ENCODE peak calls at places on chromosomes 2 and 18, in eight cellular contexts. S is cardiac muscle cell, D is DND-41, V is coronary artery, E is left ventricle myocardium inferior, U is PC-3, L is SJSA1, P is psoas muscle. Q is an unnamed sample.

GRCh38 chr18:3151379-3152264 is 68.1 kb downstream of the MYOM1 start:
- DNase-seq in S (peak; percentile 57), D (no peak), V (no peak), E (no peak), U (peak; percentile 59), L (no peak), P (no peak), Q (peak; percentile 17)

GRCh38 chr2:163155279-163155883 is 316.8 kb upstream of the KCNH7 start:
- DNase-seq in S (peak; percentile 44), D (no peak), V (no peak), E (no peak), U (peak; percentile 67), L (no peak), P (no peak), Q (peak; percentile 44)

GRCh38 chr18:9466127-9466526 is 9.2 kb upstream of the RALBP1 start:
- DNase-seq in S (no peak), D (no peak), V (no peak), E (no peak), U (no peak), L (no peak), P (no peak), Q (no peak)

GRCh38 chr18:41761329-41762028 is 193.6 kb upstream of the PIK3C3 start:
- DNase-seq in S (peak; percentile 87), D (no peak), V (no peak), E (no peak), U (peak; percentile 80), L (no peak), P (no peak), Q (peak; percentile 8)

GRCh38 chr2:234765315-234765714 is 186.5 kb upstream of the SH3BP4 start:
- DNase-seq in S (no peak), D (no peak), V (no peak), E (no peak), U (peak; percentile 39), L (no peak), P (no peak), Q (no peak)

GRCh38 chr2:202406445-202406967 is 30.4 kb downstream of the BMPR2 start:
- DNase-seq in S (peak; percentile 12), D (no peak), V (no peak), E (no peak), U (no peak), L (no peak), P (no peak), Q (no peak)

GRCh38 chr2:188701836-188702235 is 272.3 kb upstream of the COL3A1 start:
- DNase-seq in S (peak; percentile 63), D (no peak), V (no peak), E (no peak), U (peak; percentile 42), L (no peak), P (no peak), Q (no peak)

GRCh38 chr18:23690505-23691068 is 1.3 kb downstream of the LAMA3 start:
- DNase-seq in S (no peak), D (no peak), V (peak; percentile 70), E (no peak), U (peak; percentile 27), L (no peak), P (no peak), Q (peak; percentile 52)

GRCh38 chr2:111640480-111640879 is 243.5 kb downstream of the ANAPC1 start:
- DNase-seq in S (no peak), D (no peak), V (no peak), E (no peak), U (no peak), L (no peak), P (no peak), Q (no peak)

GRCh38 chr2:158828378-158829136 is 33.4 kb downstream of the DAPL1 start:
- DNase-seq in S (peak; percentile 67), D (no peak), V (no peak), E (no peak), U (no peak), L (no peak), P (no peak), Q (no peak)

GRCh38 chr2:12811916-12812315 is 95.2 kb downstream of the TRIB2 start:
- DNase-seq in S (no peak), D (no peak), V (no peak), E (no peak), U (no peak), L (no peak), P (no peak), Q (no peak)

GRCh38 chr18:55314615-55315237 is 273.3 kb downstream of the TCF4 start:
- DNase-seq in S (no peak), D (no peak), V (no peak), E (no peak), U (no peak), L (no peak), P (no peak), Q (no peak)

GRCh38 chr18:68925268-68925667 is 127.4 kb downstream of the CCDC102B start:
- DNase-seq in S (peak; percentile 24), D (no peak), V (no peak), E (no peak), U (peak; percentile 9), L (no peak), P (no peak), Q (no peak)

GRCh38 chr18:49319590-49319989 is 140.9 kb downstream of the DYM start:
- DNase-seq in S (no peak), D (no peak), V (no peak), E (no peak), U (no peak), L (no peak), P (no peak), Q (no peak)

GRCh38 chr2:95059656-95060370 is 34.3 kb downstream of the MAL start:
- DNase-seq in S (no peak), D (no peak), V (peak; percentile 38), E (no peak), U (peak; percentile 84), L (peak; percentile 37), P (no peak), Q (no peak)

GRCh38 chr2:121746071-121746578 is 9.3 kb upstream of the TSN start:
- DNase-seq in S (no peak), D (no peak), V (no peak), E (no peak), U (no peak), L (no peak), P (no peak), Q (no peak)

GRCh38 chr2:107132141-107132540 is 246.2 kb upstream of the ST6GAL2 start:
- DNase-seq in S (no peak), D (no peak), V (no peak), E (no peak), U (no peak), L (no peak), P (no peak), Q (no peak)

GRCh38 chr18:5424903-5425302 is 118.9 kb downstream of the EPB41L3 start:
- DNase-seq in S (peak; percentile 61), D (peak; percentile 8), V (no peak), E (no peak), U (peak; percentile 51), L (no peak), P (no peak), Q (no peak)

GRCh38 chr2:52036853-52037252 is 1004.9 kb upstream of the NRXN1 start:
- DNase-seq in S (no peak), D (no peak), V (no peak), E (no peak), U (no peak), L (no peak), P (no peak), Q (no peak)

GRCh38 chr18:50722311-50722710 is 97.5 kb downstream of the MRO start:
- DNase-seq in S (no peak), D (no peak), V (no peak), E (no peak), U (no peak), L (no peak), P (no peak), Q (peak; percentile 2)
- H3K27ac ChIP-seq in S (no peak overlapping the region), D (no peak overlapping the region), V (no peak overlapping the region), E (no peak overlapping the region), U (no peak overlapping the region), L (no peak overlapping the region), P (no peak overlapping the region), Q (no peak overlapping the region)

GRCh38 chr2:132412021-132412420 is 4.6 kb upstream of the GPR39 start:
- DNase-seq in S (no peak), D (no peak), V (no peak), E (no peak), U (no peak), L (no peak), P (no peak), Q (no peak)
- H3K27ac ChIP-seq in S (no peak overlapping the region), D (no peak overlapping the region), V (no peak overlapping the region), E (no peak overlapping the region), U (no peak overlapping the region), L (no peak overlapping the region), P (no peak overlapping the region), Q (no peak overlapping the region)

GRCh38 chr2:164852086-164852485 is 10.5 kb upstream of the COBLL1 start:
- DNase-seq in S (no peak), D (no peak), V (no peak), E (no peak), U (no peak), L (no peak), P (no peak), Q (no peak)

GRCh38 chr2:164849506-164849905 is 7.9 kb upstream of the COBLL1 start:
- DNase-seq in S (no peak), D (no peak), V (no peak), E (no peak), U (no peak), L (no peak), P (no peak), Q (no peak)

GRCh38 chr2:164847966-164848365 is 6.3 kb upstream of the COBLL1 start:
- DNase-seq in S (no peak), D (no peak), V (no peak), E (no peak), U (no peak), L (no peak), P (no peak), Q (no peak)

GRCh38 chr2:164847291-164847690 is 5.7 kb upstream of the COBLL1 start:
- DNase-seq in S (no peak), D (no peak), V (no peak), E (no peak), U (no peak), L (no peak), P (no peak), Q (no peak)

DNA sequence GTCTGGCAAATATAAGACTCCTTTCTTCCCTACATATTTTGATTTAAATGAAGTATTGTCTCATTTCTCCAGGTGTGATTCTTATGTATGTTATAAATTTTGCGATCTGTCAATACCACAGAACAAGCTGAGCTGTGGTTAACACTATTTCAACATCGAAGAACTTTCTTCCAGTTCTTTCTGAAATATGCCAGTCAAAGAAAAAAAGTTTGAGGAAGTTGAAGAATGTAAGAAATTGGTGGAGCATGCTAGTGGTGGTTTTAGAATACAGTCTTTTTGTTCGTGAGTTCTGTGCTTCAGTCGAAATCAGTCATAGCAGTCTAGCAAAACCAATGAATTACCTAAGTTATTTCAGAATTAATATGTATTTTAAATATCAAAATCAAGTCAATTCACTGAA is 8.6 kb upstream of the COBLL1 start:
- DNase-seq in S (no peak), D (no peak), V (no peak), E (no peak), U (no peak), L (no peak), P (no peak), Q (no peak)
- H3K27ac ChIP-seq in S (no peak overlapping the region), D (no peak overlapping the region), V (no peak overlapping the region), E (no peak overlapping the region), U (no peak overlapping the region), L (no peak overlapping the region), P (no peak overlapping the region), Q (no peak overlapping the region)

DNA sequence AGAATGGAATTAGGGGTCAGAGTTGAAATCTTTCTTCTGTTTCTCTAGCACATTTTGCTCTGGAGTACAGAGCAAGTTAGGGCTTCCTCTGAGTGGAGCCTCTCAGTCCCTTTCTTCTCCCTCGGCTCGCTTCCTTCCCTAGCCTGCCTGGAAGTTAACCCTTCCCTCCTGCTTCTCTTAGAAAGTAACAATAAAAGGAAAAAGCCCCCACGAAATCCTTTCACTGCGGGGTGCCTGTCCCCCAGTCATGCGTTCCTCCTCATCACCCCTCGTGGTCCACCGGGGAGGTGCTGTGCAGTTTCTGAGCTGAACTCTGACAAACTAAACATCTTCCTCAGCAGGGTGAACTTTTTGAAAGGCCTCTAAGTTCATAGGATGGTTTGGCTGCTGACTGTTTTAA is 2.0 kb downstream of the IGFBP2 start:
- DNase-seq in S (no peak), D (peak; percentile 60), V (no peak), E (no peak), U (no peak), L (no peak), P (no peak), Q (no peak)
- H3K27ac ChIP-seq in S (no peak overlapping the region), D (peak overlapping the region; percentile 94), V (peak overlapping the region; percentile 47), E (peak overlapping the region; percentile 75), U (no peak overlapping the region), L (no peak overlapping the region), P (no peak overlapping the region), Q (peak overlapping the region; percentile 4)

Q was measured in A549.